ENCODE peak calls at places on chromosome 14, in seven cellular contexts. One of them, this sample, is unnamed.

GRCh38 chr14:95713596-95714371 is at the start of gene TCL1A:
- DNase-seq in uterus: no peak
- DNase-seq in osteoblast: no peak
- DNase-seq in GM23248: no peak
- DNase-seq in stomach: no peak
- DNase-seq in GM12878: no peak
- DNase-seq in CD4-positive, alpha-beta memory T cell: no peak
- DNase-seq in this sample: no peak

GRCh38 chr14:74142523-74142922 is 57.8 kb downstream of the LIN52 start:
- DNase-seq in osteoblast: no peak
- DNase-seq in stomach: no peak
- DNase-seq in CD4-positive, alpha-beta memory T cell: no peak
- DNase-seq in GM12878: no peak
- DNase-seq in GM23248: no peak
- DNase-seq in uterus: no peak
- DNase-seq in this sample: no peak

GRCh38 chr14:32609388-32609787 is 280.3 kb downstream of the AKAP6 start:
- DNase-seq in uterus: no peak
- DNase-seq in stomach: no peak
- DNase-seq in GM12878: no peak
- DNase-seq in CD4-positive, alpha-beta memory T cell: no peak
- DNase-seq in GM23248: no peak
- DNase-seq in osteoblast: no peak
- DNase-seq in this sample: no peak

GRCh38 chr14:52873694-52874093 is 77.2 kb downstream of the FERMT2 start:
- DNase-seq in stomach: no peak
- DNase-seq in uterus: peak; percentile 42
- DNase-seq in osteoblast: peak; percentile 15
- DNase-seq in GM23248: peak; percentile 87
- DNase-seq in CD4-positive, alpha-beta memory T cell: no peak
- DNase-seq in GM12878: no peak
- DNase-seq in this sample: no peak

GRCh38 chr14:101812071-101812470 is 50.6 kb downstream of the PPP2R5C start:
- DNase-seq in osteoblast: no peak
- DNase-seq in CD4-positive, alpha-beta memory T cell: no peak
- DNase-seq in GM12878: no peak
- DNase-seq in stomach: no peak
- DNase-seq in uterus: no peak
- DNase-seq in GM23248: no peak
- DNase-seq in this sample: no peak

GRCh38 chr14:88559852-88560251 is 3.0 kb upstream of the ZC3H14 start:
- DNase-seq in GM23248: peak; percentile 78
- DNase-seq in GM12878: no peak
- DNase-seq in stomach: no peak
- DNase-seq in uterus: no peak
- DNase-seq in CD4-positive, alpha-beta memory T cell: no peak
- DNase-seq in osteoblast: peak; percentile 89
- DNase-seq in this sample: no peak

GRCh38 chr14:28297559-28297958 is 469.0 kb upstream of the FOXG1 start:
- DNase-seq in uterus: no peak
- DNase-seq in CD4-positive, alpha-beta memory T cell: no peak
- DNase-seq in osteoblast: no peak
- DNase-seq in GM23248: no peak
- DNase-seq in stomach: no peak
- DNase-seq in GM12878: no peak
- DNase-seq in this sample: no peak

GRCh38 chr14:90126260-90126659 is 64.5 kb downstream of the KCNK13 start:
- DNase-seq in GM12878: no peak
- DNase-seq in stomach: no peak
- DNase-seq in uterus: no peak
- DNase-seq in GM23248: no peak
- DNase-seq in osteoblast: no peak
- DNase-seq in CD4-positive, alpha-beta memory T cell: no peak
- DNase-seq in this sample: no peak

GRCh38 chr14:100594625-100594951 is 7.4 kb upstream of the BEGAIN start:
- DNase-seq in GM12878: no peak
- DNase-seq in CD4-positive, alpha-beta memory T cell: no peak
- DNase-seq in uterus: no peak
- DNase-seq in osteoblast: peak; percentile 48
- DNase-seq in stomach: no peak
- DNase-seq in GM23248: no peak
- DNase-seq in this sample: no peak

GRCh38 chr14:80607430-80608200 is 333.9 kb downstream of the CEP128 start:
- DNase-seq in uterus: no peak
- DNase-seq in osteoblast: no peak
- DNase-seq in GM23248: no peak
- DNase-seq in GM12878: no peak
- DNase-seq in CD4-positive, alpha-beta memory T cell: no peak
- DNase-seq in stomach: no peak
- DNase-seq in this sample: no peak

GRCh38 chr14:94345344-94346072 is 22.4 kb upstream of the SERPINA6 start:
- DNase-seq in uterus: no peak
- DNase-seq in CD4-positive, alpha-beta memory T cell: no peak
- DNase-seq in GM12878: no peak
- DNase-seq in osteoblast: peak; percentile 94
- DNase-seq in GM23248: peak; percentile 99
- DNase-seq in stomach: no peak
- DNase-seq in this sample: no peak

GRCh38 chr14:103716091-103716801 is 636 bp downstream of the ZFYVE21 start:
- DNase-seq in CD4-positive, alpha-beta memory T cell: no peak
- DNase-seq in uterus: peak; percentile 53
- DNase-seq in osteoblast: peak; percentile 96
- DNase-seq in GM12878: no peak
- DNase-seq in GM23248: peak; percentile 75
- DNase-seq in stomach: no peak
- DNase-seq in this sample: no peak

GRCh38 chr14:71320734-71321555 is 413.7 kb downstream of the PCNX1 start:
- DNase-seq in GM23248: peak; percentile 88
- DNase-seq in uterus: peak; percentile 68
- DNase-seq in CD4-positive, alpha-beta memory T cell: peak; percentile 73
- DNase-seq in stomach: peak; percentile 73
- DNase-seq in GM12878: no peak
- DNase-seq in osteoblast: peak; percentile 84
- DNase-seq in this sample: peak; percentile 70

GRCh38 chr14:32710351-32711102 is 228.2 kb upstream of the NPAS3 start:
- DNase-seq in CD4-positive, alpha-beta memory T cell: no peak
- DNase-seq in GM12878: no peak
- DNase-seq in osteoblast: no peak
- DNase-seq in stomach: no peak
- DNase-seq in uterus: no peak
- DNase-seq in GM23248: peak; percentile 67
- DNase-seq in this sample: no peak

GRCh38 chr14:69887740-69888657 is 8.8 kb downstream of the SMOC1 start:
- DNase-seq in GM23248: peak; percentile 76
- DNase-seq in osteoblast: peak; percentile 94
- DNase-seq in GM12878: no peak
- DNase-seq in uterus: no peak
- DNase-seq in CD4-positive, alpha-beta memory T cell: no peak
- DNase-seq in stomach: no peak
- DNase-seq in this sample: no peak

GRCh38 chr14:103260629-103261124 is 73.4 kb upstream of the EIF5 start:
- DNase-seq in stomach: peak; percentile 67
- DNase-seq in GM23248: peak; percentile 75
- DNase-seq in GM12878: no peak
- DNase-seq in CD4-positive, alpha-beta memory T cell: no peak
- DNase-seq in osteoblast: peak; percentile 78
- DNase-seq in uterus: peak; percentile 53
- DNase-seq in this sample: peak; percentile 52

GRCh38 chr14:32364941-32365340 is 35.8 kb downstream of the AKAP6 start:
- DNase-seq in CD4-positive, alpha-beta memory T cell: no peak
- DNase-seq in GM23248: peak; percentile 41
- DNase-seq in osteoblast: peak; percentile 8
- DNase-seq in GM12878: no peak
- DNase-seq in stomach: no peak
- DNase-seq in uterus: no peak
- DNase-seq in this sample: no peak

GRCh38 chr14:26023967-26024366 is 573.9 kb downstream of the NOVA1 start:
- DNase-seq in GM12878: no peak
- DNase-seq in stomach: no peak
- DNase-seq in GM23248: no peak
- DNase-seq in CD4-positive, alpha-beta memory T cell: no peak
- DNase-seq in osteoblast: no peak
- DNase-seq in uterus: no peak
- DNase-seq in this sample: no peak

GRCh38 chr14:38211258-38211735 is 3.6 kb downstream of the SSTR1 start:
- DNase-seq in stomach: no peak
- DNase-seq in GM12878: no peak
- DNase-seq in CD4-positive, alpha-beta memory T cell: no peak
- DNase-seq in GM23248: peak; percentile 17
- DNase-seq in osteoblast: no peak
- DNase-seq in uterus: no peak
- DNase-seq in this sample: no peak

GRCh38 chr14:60839657-60840056 is 105.1 kb downstream of the MNAT1 start:
- DNase-seq in uterus: no peak
- DNase-seq in CD4-positive, alpha-beta memory T cell: no peak
- DNase-seq in GM12878: no peak
- DNase-seq in osteoblast: no peak
- DNase-seq in stomach: no peak
- DNase-seq in GM23248: no peak
- DNase-seq in this sample: no peak

GRCh38 chr14:58947816-58948440 is 240.5 kb upstream of the DAAM1 start:
- DNase-seq in uterus: no peak
- DNase-seq in GM23248: no peak
- DNase-seq in stomach: no peak
- DNase-seq in CD4-positive, alpha-beta memory T cell: no peak
- DNase-seq in GM12878: no peak
- DNase-seq in osteoblast: no peak
- DNase-seq in this sample: no peak

GRCh38 chr14:68284834-68285233 is 465.3 kb downstream of the RAD51B start:
- DNase-seq in CD4-positive, alpha-beta memory T cell: no peak
- DNase-seq in GM23248: no peak
- DNase-seq in uterus: no peak
- DNase-seq in GM12878: peak; percentile 90
- DNase-seq in stomach: no peak
- DNase-seq in osteoblast: no peak
- DNase-seq in this sample: no peak
- H3K27ac ChIP-seq in CD4-positive, alpha-beta memory T cell: peak overlapping the region; percentile 69
- H3K27ac ChIP-seq in GM23248: no peak overlapping the region
- H3K27ac ChIP-seq in uterus: peak overlapping the region; percentile 64
- H3K27ac ChIP-seq in GM12878: peak overlapping the region; percentile 92
- H3K27ac ChIP-seq in stomach: peak overlapping the region; percentile 60
- H3K27ac ChIP-seq in osteoblast: no peak overlapping the region
- H3K27ac ChIP-seq in this sample: no peak overlapping the region

DNA sequence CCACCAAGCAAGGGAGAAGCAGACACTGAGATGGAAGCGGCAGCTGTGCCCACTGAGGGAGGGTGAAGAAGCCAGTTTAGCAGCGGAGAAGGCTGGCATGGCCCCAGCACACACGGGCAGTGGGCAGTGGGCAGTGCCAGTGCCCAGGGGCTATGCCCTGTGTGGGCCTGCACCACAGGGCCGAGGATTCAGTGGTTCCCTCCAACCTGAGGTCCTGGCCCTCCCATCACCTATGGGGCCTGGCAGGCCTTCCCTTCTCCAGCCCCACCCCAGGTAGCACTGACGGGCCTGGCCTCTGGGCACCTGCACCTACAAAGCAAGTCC is 81.1 kb downstream of the ITPK1 start:
- DNase-seq in osteoblast: no peak
- DNase-seq in CD4-positive, alpha-beta memory T cell: no peak
- DNase-seq in GM23248: no peak
- DNase-seq in uterus: no peak
- DNase-seq in GM12878: no peak
- DNase-seq in stomach: no peak
- DNase-seq in this sample: no peak
- H3K4me1 ChIP-seq in osteoblast: peaks cover 24% of the 10 kb centered on the region
- H3K4me1 ChIP-seq in CD4-positive, alpha-beta memory T cell: peaks cover 21% of the 10 kb centered on the region
- H3K4me1 ChIP-seq in GM23248: peaks cover 37% of the 10 kb centered on the region
- H3K4me1 ChIP-seq in uterus: no peaks in the 10 kb centered on the region
- H3K4me1 ChIP-seq in GM12878: peaks cover 41% of the 10 kb centered on the region
- H3K4me1 ChIP-seq in stomach: peaks cover 46% of the 10 kb centered on the region
- H3K4me1 ChIP-seq in this sample: peaks cover 59% of the 10 kb centered on the region

GRCh38 chr14:34018564-34019244 is 67.8 kb upstream of the EGLN3 start:
- DNase-seq in uterus: peak; percentile 59
- DNase-seq in CD4-positive, alpha-beta memory T cell: peak; percentile 38
- DNase-seq in GM12878: peak; percentile 45
- DNase-seq in osteoblast: no peak
- DNase-seq in GM23248: peak; percentile 10
- DNase-seq in stomach: no peak
- DNase-seq in this sample: peak; percentile 26
- H3K4me3 ChIP-seq in uterus: no peak overlapping the region
- H3K4me3 ChIP-seq in CD4-positive, alpha-beta memory T cell: peak overlapping the region; percentile 34
- H3K4me3 ChIP-seq in GM12878: peak overlapping the region; percentile 72
- H3K4me3 ChIP-seq in osteoblast: no peak overlapping the region
- H3K4me3 ChIP-seq in GM23248: peak overlapping the region; percentile 4
- H3K4me3 ChIP-seq in stomach: peak overlapping the region; percentile 11
- H3K4me3 ChIP-seq in this sample: peak overlapping the region; percentile 57

GRCh38 chr14:75519826-75520692 is 2.2 kb upstream of the BATF start:
- DNase-seq in uterus: no peak
- DNase-seq in GM23248: peak; percentile 51
- DNase-seq in GM12878: no peak
- DNase-seq in CD4-positive, alpha-beta memory T cell: no peak
- DNase-seq in stomach: no peak
- DNase-seq in osteoblast: peak; percentile 93
- DNase-seq in this sample: no peak

GRCh38 chr14:75520852-75521251 is 1.4 kb upstream of the BATF start:
- DNase-seq in uterus: no peak
- DNase-seq in osteoblast: no peak
- DNase-seq in GM12878: no peak
- DNase-seq in CD4-positive, alpha-beta memory T cell: no peak
- DNase-seq in GM23248: no peak
- DNase-seq in stomach: no peak
- DNase-seq in this sample: no peak

GRCh38 chr14:75522919-75523318 is 650 bp downstream of the BATF start:
- DNase-seq in osteoblast: no peak
- DNase-seq in GM12878: no peak
- DNase-seq in uterus: no peak
- DNase-seq in GM23248: no peak
- DNase-seq in stomach: no peak
- DNase-seq in CD4-positive, alpha-beta memory T cell: no peak
- DNase-seq in this sample: no peak

GRCh38 chr14:75522224-75522764 is at the start of gene BATF:
- DNase-seq in GM23248: no peak
- DNase-seq in GM12878: no peak
- DNase-seq in stomach: peak; percentile 58
- DNase-seq in osteoblast: no peak
- DNase-seq in CD4-positive, alpha-beta memory T cell: peak; percentile 79
- DNase-seq in uterus: no peak
- DNase-seq in this sample: peak; percentile 70

DNA sequence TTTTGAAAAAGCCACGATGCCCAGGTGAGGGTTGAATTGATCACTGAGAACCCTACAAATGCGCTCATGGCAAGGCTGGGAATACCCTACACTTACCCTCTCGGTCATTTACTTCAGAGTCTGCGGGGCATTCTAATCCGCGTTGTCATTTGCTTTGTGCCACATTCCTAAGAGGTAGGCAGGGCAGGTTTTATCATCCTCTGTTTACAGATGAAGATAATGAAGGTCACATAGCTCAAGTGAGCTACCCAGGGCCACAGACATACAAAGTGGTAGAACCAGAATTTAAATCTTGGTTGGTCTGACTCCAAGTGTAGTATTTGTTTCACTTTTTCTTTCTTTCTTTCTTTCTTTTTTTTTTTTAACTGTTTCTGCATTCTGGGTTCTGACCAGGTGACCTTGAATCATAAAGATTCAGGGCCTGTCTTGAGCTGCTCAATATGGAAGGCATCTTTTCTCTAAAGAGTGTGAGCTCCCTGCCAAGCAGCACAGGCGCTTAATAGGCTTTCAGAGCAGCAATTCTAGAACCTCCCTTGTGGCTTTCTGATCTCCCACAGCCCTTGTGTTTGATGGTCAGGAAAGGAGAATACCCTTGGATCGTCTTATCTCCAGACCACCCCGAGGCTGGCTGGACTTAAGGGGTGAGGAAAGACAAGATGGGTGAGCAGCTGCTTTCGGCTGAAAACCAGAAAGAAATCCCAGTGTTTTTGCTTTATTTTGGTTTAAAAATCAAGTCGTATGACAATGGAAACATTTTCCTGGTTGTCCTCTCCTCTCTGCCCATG is 662 bp upstream of the BATF start:
- DNase-seq in stomach: no peak
- DNase-seq in uterus: no peak
- DNase-seq in GM12878: no peak
- DNase-seq in osteoblast: no peak
- DNase-seq in CD4-positive, alpha-beta memory T cell: peak; percentile 18
- DNase-seq in GM23248: no peak
- DNase-seq in this sample: no peak
- H3K27ac ChIP-seq in stomach: peak overlapping the region; percentile 83
- H3K27ac ChIP-seq in uterus: no peak overlapping the region
- H3K27ac ChIP-seq in GM12878: peak overlapping the region; percentile 93
- H3K27ac ChIP-seq in osteoblast: no peak overlapping the region
- H3K27ac ChIP-seq in CD4-positive, alpha-beta memory T cell: peak overlapping the region; percentile 88
- H3K27ac ChIP-seq in GM23248: no peak overlapping the region
- H3K27ac ChIP-seq in this sample: no peak overlapping the region

This sample was measured in heart left ventricle.